ENCODE peak calls at places on chromosomes 7 and 10, in six cellular contexts. L is stimulated activated CD8-positive, alpha-beta memory T cell treated with anti-CD3 and anti-CD28 coated beads, Interleukin-7, amount 100 ng/mL, for 1 hour; E is upper lobe of right lung; A is A673; N is RWPE1; H is G401. P is an unnamed sample.

GRCh38 chr7:79401254-79401653 is 52.2 kb downstream of the MAGI2 start:
- DNase-seq in A (no peak), E (no peak), N (no peak), L (no peak), H (peak), P (no peak)

GRCh38 chr10:94066411-94066810 is 72.7 kb downstream of the PLCE1 start:
- DNase-seq in A (peak), H (no peak), N (peak), E (no peak), L (no peak), P (no peak)

GRCh38 chr7:133310232-133310852 is 57.5 kb downstream of the EXOC4 start:
- DNase-seq in E (no peak), N (no peak), A (peak), H (no peak), L (no peak), P (peak)

GRCh38 chr10:11246752-11247467 is 229.2 kb downstream of the CELF2 start:
- DNase-seq in N (no peak), H (no peak), E (no peak), A (no peak), L (no peak), P (no peak)

GRCh38 chr7:142560166-142560565 is 189.1 kb upstream of the PRSS1 start:
- DNase-seq in A (no peak), L (no peak), N (no peak), E (no peak), H (no peak), P (no peak)

GRCh38 chr7:2233876-2234275 is 1.1 kb upstream of the MAD1L1 start:
- DNase-seq in E (no peak), N (no peak), H (no peak), A (no peak), L (no peak), P (no peak)

GRCh38 chr7:55065079-55065478 is 46.3 kb downstream of the EGFR start:
- DNase-seq in L (no peak), A (peak), N (peak), E (no peak), H (no peak), P (no peak)

GRCh38 chr7:38673795-38674194 is 42.6 kb upstream of the AMPH start:
- DNase-seq in N (peak), E (no peak), A (no peak), L (no peak), H (no peak), P (no peak)

GRCh38 chr10:127907411-127908105 is 655 bp downstream of the PTPRE start:
- DNase-seq in L (no peak), E (peak), N (peak), H (peak), A (no peak), P (no peak)

GRCh38 chr10:15898046-15898445 is 37.7 kb upstream of the MINDY3 start:
- DNase-seq in H (peak), N (no peak), A (peak), L (no peak), E (no peak), P (peak)

GRCh38 chr7:43372656-43373355 is 210.1 kb upstream of the STK17A start:
- DNase-seq in L (no peak), H (no peak), N (no peak), A (no peak), E (no peak), P (no peak)

GRCh38 chr7:6395898-6396582 is 51.7 kb downstream of the DAGLB start:
- DNase-seq in E (no peak), A (no peak), N (no peak), H (peak), L (no peak), P (no peak)

GRCh38 chr7:40306596-40306995 is 171.8 kb downstream of the SUGCT start:
- DNase-seq in H (no peak), L (no peak), N (peak), A (no peak), E (no peak), P (no peak)

GRCh38 chr10:102492983-102493382 is 9.5 kb downstream of the ACTR1A start:
- DNase-seq in A (no peak), E (no peak), L (no peak), N (peak), H (peak), P (no peak)

GRCh38 chr10:21173433-21173963 is 276.4 kb upstream of the NEBL start:
- DNase-seq in A (peak), L (no peak), N (no peak), H (peak), E (no peak), P (no peak)

GRCh38 chr7:45220846-45221245 is 63.3 kb downstream of the RAMP3 start:
- DNase-seq in A (peak), L (no peak), H (no peak), E (no peak), N (no peak), P (no peak)

GRCh38 chr7:80216996-80217842 is 82.6 kb downstream of the GNAI1 start:
- DNase-seq in N (no peak), E (no peak), H (peak), L (no peak), A (no peak), P (no peak)

GRCh38 chr7:19899517-19899916 is 126.1 kb upstream of the TMEM196 start:
- DNase-seq in A (no peak), E (no peak), L (no peak), H (no peak), N (no peak), P (no peak)

GRCh38 chr10:132410779-132411532 is 14.0 kb downstream of the PWWP2B start:
- DNase-seq in L (no peak), N (no peak), E (no peak), H (no peak), A (no peak), P (no peak)

GRCh38 chr7:150323682-150324365 is 479 bp upstream of the ACTR3C start:
- DNase-seq in H (peak), E (no peak), L (no peak), A (peak), N (peak), P (no peak)

GRCh38 chr10:86957471-86958108 is at the start of gene MMRN2:
- DNase-seq in H (no peak), A (no peak), E (peak), N (no peak), L (no peak), P (no peak)